ENCODE peak calls at places on chromosomes 7 and 10, in seven cellular contexts. F is neuronal stem cell, I is IMR-90, M is mesendoderm, W is H1, O is trophoblast cell, X is H9. J is an unnamed sample. For H3K79me1, the result is how much of the 10 kb centered on the place peaks cover.

GRCh38 chr10:46555366-46555712 is 1.1 kb downstream of the GPRIN2 start:
- DNase-seq in F (no peak), I (no peak), M (peak), W (no peak), O (no peak), X (peak), J (no peak)

GRCh38 chr7:147535619-147536200 is 1054.9 kb upstream of the C7orf33 start:
- DNase-seq in F (no peak), I (peak), M (no peak), W (no peak), O (no peak), X (no peak), J (peak)

GRCh38 chr7:27459021-27459728 is 203.5 kb downstream of the HIBADH start:
- DNase-seq in F (no peak), I (no peak), M (no peak), W (no peak), O (no peak), X (no peak), J (peak)

GRCh38 chr10:10886861-10887539 is 130.7 kb upstream of the CELF2 start:
- DNase-seq in F (no peak), I (no peak), M (peak), W (no peak), O (peak), X (no peak), J (no peak)

GRCh38 chr7:36191292-36191920 is 38.4 kb downstream of the EEPD1 start:
- DNase-seq in F (no peak), I (peak), M (no peak), W (no peak), O (no peak), X (no peak), J (no peak)

GRCh38 chr7:92489634-92490033 is 11.9 kb upstream of the ERVW-1 start:
- DNase-seq in F (no peak), I (peak), M (peak), W (no peak), O (no peak), X (no peak), J (no peak)

GRCh38 chr7:38382627-38383026 is 109.2 kb upstream of the TARP start:
- DNase-seq in F (no peak), I (peak), M (no peak), W (no peak), O (peak), X (no peak), J (no peak)

GRCh38 chr10:56537984-56538383 is 176.9 kb upstream of the ZWINT start:
- DNase-seq in F (no peak), I (peak), M (peak), W (no peak), O (peak), X (no peak), J (peak)

GRCh38 chr10:4234661-4235060 is 449.7 kb upstream of the KLF6 start:
- DNase-seq in F (no peak), I (peak), M (no peak), W (no peak), O (peak), X (no peak), J (peak)

GRCh38 chr10:2897619-2898508 is 169.5 kb upstream of the PFKP start:
- DNase-seq in F (no peak), I (no peak), M (no peak), W (no peak), O (peak), X (no peak), J (peak)

GRCh38 chr10:2898509-2898860 is 168.9 kb upstream of the PFKP start:
- DNase-seq in F (no peak), I (no peak), M (no peak), W (no peak), O (no peak), X (no peak), J (no peak)

GRCh38 chr10:2893991-2894390 is 173.4 kb upstream of the PFKP start:
- DNase-seq in F (no peak), I (no peak), M (no peak), W (peak), O (no peak), X (no peak), J (no peak)

GRCh38 chr10:2893446-2893845 is 173.9 kb upstream of the PFKP start:
- DNase-seq in F (no peak), I (no peak), M (no peak), W (peak), O (no peak), X (no peak), J (no peak)

DNA sequence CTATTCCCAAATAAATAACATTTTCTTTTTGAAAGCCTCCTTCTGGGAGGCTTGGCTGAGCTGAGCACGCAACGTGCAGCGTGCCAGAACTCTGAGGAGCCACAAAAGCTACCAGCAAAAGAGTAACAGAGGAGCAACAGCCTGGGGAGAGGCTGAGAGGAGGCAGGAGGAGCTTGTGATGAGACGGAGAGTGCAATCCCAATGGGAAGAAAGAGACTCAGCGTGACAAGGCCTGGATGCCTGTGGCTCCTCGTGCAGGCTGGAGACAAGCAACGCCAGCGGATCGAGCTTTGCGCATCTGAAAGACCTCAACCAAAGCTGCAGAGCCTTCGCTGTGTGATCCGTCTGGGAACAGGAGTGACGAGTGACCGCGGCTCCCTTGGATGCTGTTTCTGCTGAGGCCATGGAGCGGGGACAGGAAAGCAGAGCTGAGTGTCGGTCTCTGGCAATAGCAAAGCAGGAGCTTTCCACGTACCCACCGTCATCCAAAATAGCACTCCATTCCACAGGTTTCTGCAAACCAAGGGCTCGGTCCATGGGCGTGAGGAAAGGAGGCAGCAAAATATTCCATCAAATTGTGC is 171.6 kb upstream of the PFKP start:
- DNase-seq in F (no peak), I (no peak), M (no peak), W (peak), O (no peak), X (no peak), J (no peak)
- H3K79me1 ChIP-seq in F (under half), I (under half), M (under half), W (under half), O (under half), X (under half), J (under half)

GRCh38 chr7:25804154-25804553 is 347.8 kb upstream of the NFE2L3 start:
- DNase-seq in F (no peak), I (no peak), M (no peak), W (no peak), O (peak), X (no peak), J (no peak)

GRCh38 chr7:25802473-25802872 is 349.5 kb upstream of the NFE2L3 start:
- DNase-seq in F (no peak), I (no peak), M (no peak), W (no peak), O (no peak), X (no peak), J (no peak)

GRCh38 chr7:25801214-25801613 is 350.8 kb upstream of the NFE2L3 start:
- DNase-seq in F (no peak), I (no peak), M (no peak), W (no peak), O (no peak), X (no peak), J (no peak)

GRCh38 chr7:25803117-25803887 is 348.7 kb upstream of the NFE2L3 start:
- DNase-seq in F (no peak), I (no peak), M (no peak), W (no peak), O (no peak), X (no peak), J (no peak)

GRCh38 chr7:25802057-25802456 is 349.9 kb upstream of the NFE2L3 start:
- DNase-seq in F (no peak), I (no peak), M (no peak), W (no peak), O (no peak), X (no peak), J (no peak)
- H3K79me1 ChIP-seq in F (under half), I (under half), M (under half), W (under half), O (under half), X (under half), J (under half)

GRCh38 chr7:78578701-78579100 is 780.1 kb downstream of the PHTF2 start:
- DNase-seq in F (peak), I (no peak), M (peak), W (no peak), O (no peak), X (peak), J (no peak)
- H3K79me1 ChIP-seq in F (under half), I (under half), M (under half), W (under half), O (under half), X (under half), J (under half)

GRCh38 chr7:47026733-47027450 is 555.0 kb downstream of the TNS3 start:
- DNase-seq in F (no peak), I (no peak), M (no peak), W (no peak), O (no peak), X (no peak), J (no peak)
- H3K79me1 ChIP-seq in F (under half), I (under half), M (under half), W (under half), O (under half), X (under half), J (under half)

GRCh38 chr10:98085238-98085637 is 49.2 kb upstream of the R3HCC1L start:
- DNase-seq in F (no peak), I (no peak), M (no peak), W (no peak), O (no peak), X (no peak), J (no peak)
- H3K79me1 ChIP-seq in F (under half), I (under half), M (under half), W (under half), O (under half), X (under half), J (under half)

GRCh38 chr10:19629559-19629958 is 186.7 kb upstream of the PLXDC2 start:
- DNase-seq in F (peak), I (peak), M (peak), W (no peak), O (peak), X (peak), J (peak)

GRCh38 chr10:19634163-19634562 is 182.1 kb upstream of the PLXDC2 start:
- DNase-seq in F (no peak), I (no peak), M (no peak), W (no peak), O (no peak), X (no peak), J (no peak)

DNA sequence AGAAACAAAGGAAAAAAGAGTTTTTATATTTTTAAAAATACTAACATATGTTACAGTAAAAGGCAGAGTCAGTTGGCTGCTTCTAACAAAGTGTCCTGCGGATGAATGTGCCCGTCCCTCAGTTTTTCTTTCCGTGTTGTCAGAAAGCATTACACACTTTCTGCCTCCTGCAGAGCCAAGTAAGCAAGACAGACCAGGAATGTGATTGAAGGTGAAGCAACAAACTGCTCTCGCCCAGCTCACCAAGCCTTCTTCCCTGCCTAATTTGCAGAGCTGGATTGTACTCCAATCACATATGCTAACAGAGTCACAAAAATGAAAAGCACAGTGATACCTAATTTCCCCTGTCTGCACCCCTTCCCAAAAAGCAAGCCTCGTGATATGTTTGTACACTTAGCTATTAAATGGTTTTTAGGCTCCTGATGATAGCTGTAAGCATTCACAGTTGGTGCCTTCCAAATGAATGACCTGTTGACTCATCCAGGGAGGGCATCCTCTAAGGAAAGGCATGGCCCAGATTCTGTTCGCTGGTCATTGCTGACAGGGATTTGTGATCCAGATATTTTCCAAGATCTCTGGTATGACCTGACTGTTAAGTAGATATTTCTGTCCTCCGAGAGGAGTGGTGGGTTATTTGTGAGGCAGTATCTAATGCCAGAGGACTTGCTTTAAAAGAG is 187.3 kb upstream of the PLXDC2 start:
- DNase-seq in F (peak), I (no peak), M (peak), W (no peak), O (peak), X (no peak), J (peak)
- H3K79me1 ChIP-seq in F (under half), I (under half), M (under half), W (under half), O (under half), X (under half), J (under half)

DNA sequence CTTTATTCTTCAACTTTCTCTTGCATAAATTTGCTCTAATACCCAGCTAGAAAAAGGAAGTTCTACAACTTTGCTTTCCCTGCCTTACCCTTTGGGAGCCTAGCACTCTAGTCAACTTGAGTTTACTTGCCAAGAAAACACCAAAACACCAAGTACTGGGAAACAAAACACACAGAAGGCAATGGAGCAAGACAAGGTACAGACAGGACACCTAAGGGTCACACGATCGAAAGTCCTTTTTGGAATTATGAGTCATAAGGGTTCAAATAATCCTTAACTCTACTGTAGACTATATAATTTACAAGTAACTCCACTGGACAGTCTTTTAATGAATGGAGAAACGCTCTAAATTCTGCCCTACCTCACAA is 42.6 kb upstream of the ANAPC16 start:
- DNase-seq in F (no peak), I (no peak), M (no peak), W (no peak), O (no peak), X (no peak), J (peak)
- H3K79me1 ChIP-seq in F (under half), I (under half), M (under half), W (under half), O (under half), X (under half), J (under half)

GRCh38 chr10:125264752-125265578 is 104.6 kb upstream of the CTBP2 start:
- DNase-seq in F (no peak), I (no peak), M (peak), W (no peak), O (peak), X (no peak), J (no peak)
- H3K79me1 ChIP-seq in F (under half), I (under half), M (under half), W (under half), O (under half), X (under half), J (under half)

GRCh38 chr7:124179641-124180040 is 146.8 kb upstream of the TMEM229A start:
- DNase-seq in F (no peak), I (no peak), M (no peak), W (no peak), O (no peak), X (no peak), J (no peak)
- H3K79me1 ChIP-seq in F (under half), I (under half), M (under half), W (under half), O (under half), X (under half), J (under half)